ENCODE peak calls at places on chromosomes 4 and X, in six cellular contexts. P is NB4, A is adrenal gland, F is Peyer's patch, R is ovary, S is sigmoid colon. D is an unnamed sample.

GRCh38 chrX:42530027-42530426 is 247.9 kb downstream of the PPP1R2C start:
- DNase-seq in P (no peak), A (no peak), F (no peak), R (no peak), S (no peak), D (no peak)

GRCh38 chr4:93748380-93748779 is 80.2 kb upstream of the ATOH1 start:
- DNase-seq in P (no peak), A (no peak), F (no peak), R (no peak), S (no peak), D (no peak)

GRCh38 chr4:10623241-10623640 is 61.3 kb downstream of the CLNK start:
- DNase-seq in P (no peak), A (no peak), F (no peak), R (no peak), S (no peak), D (no peak)

GRCh38 chr4:14607578-14607977 is 394.7 kb upstream of the CPEB2 start:
- DNase-seq in P (no peak), A (no peak), F (no peak), R (no peak), S (no peak), D (no peak)

GRCh38 chrX:104137496-104137895 is 19.3 kb downstream of the SLC25A53 start:
- DNase-seq in P (peak), A (no peak), F (no peak), R (no peak), S (no peak), D (no peak)

GRCh38 chr4:77355731-77356130 is 198.7 kb downstream of the CCNG2 start:
- DNase-seq in P (no peak), A (no peak), F (no peak), R (no peak), S (no peak), D (no peak)

GRCh38 chr4:186845137-186845842 is 121.6 kb upstream of the FAT1 start:
- DNase-seq in P (peak), A (no peak), F (no peak), R (peak), S (peak), D (no peak)

GRCh38 chr4:132587626-132588025 is 561.5 kb upstream of the PCDH10 start:
- DNase-seq in P (no peak), A (no peak), F (no peak), R (no peak), S (no peak), D (no peak)

GRCh38 chr4:80151981-80152380 is 45.3 kb upstream of the PRDM8 start:
- DNase-seq in P (no peak), A (no peak), F (no peak), R (no peak), S (no peak), D (no peak)

GRCh38 chr4:119729815-119730643 is 101.4 kb upstream of the PDE5A start:
- DNase-seq in P (no peak), A (peak), F (no peak), R (no peak), S (no peak), D (peak)

GRCh38 chr4:67327245-67327860 is 217.9 kb downstream of the CENPC start:
- DNase-seq in P (peak), A (peak), F (peak), R (no peak), S (no peak), D (peak)

GRCh38 chr4:186826866-186827541 is 103.3 kb upstream of the FAT1 start:
- DNase-seq in P (no peak), A (no peak), F (no peak), R (no peak), S (no peak), D (no peak)

GRCh38 chr4:73728091-73728741 is 12.2 kb upstream of the CXCL8 start:
- DNase-seq in P (no peak), A (no peak), F (no peak), R (no peak), S (no peak), D (no peak)

GRCh38 chr4:85556293-85556692 is 81.3 kb downstream of the ARHGAP24 start:
- DNase-seq in P (no peak), A (no peak), F (peak), R (no peak), S (no peak), D (no peak)

GRCh38 chr4:99383381-99383780 is 30.8 kb upstream of the ADH1C start:
- DNase-seq in P (no peak), A (no peak), F (no peak), R (no peak), S (no peak), D (no peak)

GRCh38 chrX:154401045-154401799 is 3.0 kb downstream of the RPL10 start:
- DNase-seq in P (peak), A (no peak), F (no peak), R (no peak), S (no peak), D (no peak)
- TF ChIP-seq POLR2A in P (no peak), A (peak), F (no peak), R (no peak), S (no peak), D (no peak)

DNA sequence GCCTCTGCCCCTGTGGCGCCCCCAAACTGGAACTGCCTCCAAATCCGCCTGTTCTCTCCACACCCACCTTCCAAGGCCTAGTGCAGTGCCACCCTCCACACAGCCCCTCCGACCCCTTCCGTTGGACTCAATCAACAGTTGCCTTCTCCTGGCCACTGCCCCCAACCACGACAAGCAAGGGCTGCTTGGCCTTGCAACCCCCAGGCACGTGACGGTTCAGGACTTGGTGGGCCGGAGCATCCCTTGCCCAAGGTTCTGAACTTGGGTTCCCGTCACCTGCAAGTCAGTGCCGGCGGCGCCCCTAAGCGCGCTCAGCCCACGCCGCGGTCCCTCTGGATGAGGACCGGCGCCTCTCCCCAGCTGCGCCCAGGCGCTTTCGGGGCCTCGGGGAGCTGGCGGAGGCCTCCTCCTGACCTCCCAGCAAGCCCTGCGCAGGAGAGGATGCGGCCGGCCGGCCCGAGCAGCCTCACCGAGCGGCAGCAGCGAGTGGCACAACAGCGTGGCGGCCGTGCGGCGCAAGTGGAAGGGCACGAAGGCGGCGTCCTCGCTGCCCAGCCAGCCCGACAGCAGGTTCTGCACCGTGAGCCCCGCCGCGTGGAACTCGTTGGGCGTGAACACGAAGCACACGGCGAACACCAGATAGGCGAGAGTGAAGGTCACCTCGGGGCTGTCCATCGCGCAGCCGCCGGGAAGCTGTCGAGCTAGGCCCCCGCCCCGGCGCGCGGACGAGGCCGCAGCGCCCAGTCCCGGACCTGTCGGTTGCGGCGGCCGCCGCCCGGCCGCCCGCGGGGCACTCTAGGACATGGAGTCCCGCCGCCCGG is 750 bp downstream of the TMEM129 start:
- DNase-seq in P (peak), A (peak), F (peak), R (peak), S (no peak), D (peak)
- TF ChIP-seq POLR2A in P (peak), A (no peak), F (no peak), R (no peak), S (no peak), D (no peak)

DNA sequence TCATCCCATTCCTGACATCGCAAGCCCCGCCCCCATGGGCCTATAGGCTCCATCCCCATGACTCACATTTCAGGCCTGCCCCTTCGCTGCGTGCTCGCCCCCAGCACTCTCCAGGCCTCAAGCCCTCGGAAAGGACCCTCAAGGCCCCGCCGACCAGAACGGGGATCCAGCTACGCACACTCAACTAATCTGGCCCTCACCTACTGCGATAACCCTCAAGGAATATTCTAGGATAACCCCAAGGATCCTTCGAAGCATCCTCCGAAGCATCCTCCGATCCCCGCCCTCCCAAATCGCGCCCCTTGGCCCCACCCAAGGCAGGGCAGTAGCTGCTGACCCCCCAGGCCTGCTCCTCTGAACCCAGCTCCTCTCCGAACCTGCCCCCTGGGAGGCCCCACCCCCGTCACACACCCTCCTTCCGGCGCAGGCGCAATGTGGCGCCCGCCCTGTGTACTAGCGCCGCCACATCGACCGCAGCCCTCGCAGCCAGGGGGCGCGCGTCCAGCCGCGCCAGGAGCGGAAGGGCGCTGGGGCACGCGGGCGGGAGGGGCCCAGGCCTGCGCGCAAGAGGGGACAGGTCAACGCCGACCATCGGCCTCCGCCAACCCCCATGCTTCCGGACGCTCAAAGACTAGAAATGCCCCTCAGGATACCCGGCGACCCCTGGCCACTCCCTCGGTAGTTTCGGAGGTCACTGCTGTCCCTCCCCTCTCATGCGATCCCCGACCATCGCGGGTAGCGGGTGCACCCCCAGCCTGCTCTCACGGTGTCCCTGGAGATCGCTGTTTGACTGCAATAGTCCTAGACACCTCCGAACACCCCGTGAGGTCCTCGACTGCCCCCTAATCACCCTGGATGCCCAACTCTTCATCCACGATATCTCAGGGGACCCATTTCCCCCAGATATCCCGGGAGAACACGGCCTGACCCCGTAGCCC is 6.4 kb upstream of the MAGIX start:
- DNase-seq in P (peak), A (peak), F (peak), R (peak), S (peak), D (peak)
- TF ChIP-seq POLR2A in P (peak), A (peak), F (peak), R (peak), S (peak), D (no peak)

DNA sequence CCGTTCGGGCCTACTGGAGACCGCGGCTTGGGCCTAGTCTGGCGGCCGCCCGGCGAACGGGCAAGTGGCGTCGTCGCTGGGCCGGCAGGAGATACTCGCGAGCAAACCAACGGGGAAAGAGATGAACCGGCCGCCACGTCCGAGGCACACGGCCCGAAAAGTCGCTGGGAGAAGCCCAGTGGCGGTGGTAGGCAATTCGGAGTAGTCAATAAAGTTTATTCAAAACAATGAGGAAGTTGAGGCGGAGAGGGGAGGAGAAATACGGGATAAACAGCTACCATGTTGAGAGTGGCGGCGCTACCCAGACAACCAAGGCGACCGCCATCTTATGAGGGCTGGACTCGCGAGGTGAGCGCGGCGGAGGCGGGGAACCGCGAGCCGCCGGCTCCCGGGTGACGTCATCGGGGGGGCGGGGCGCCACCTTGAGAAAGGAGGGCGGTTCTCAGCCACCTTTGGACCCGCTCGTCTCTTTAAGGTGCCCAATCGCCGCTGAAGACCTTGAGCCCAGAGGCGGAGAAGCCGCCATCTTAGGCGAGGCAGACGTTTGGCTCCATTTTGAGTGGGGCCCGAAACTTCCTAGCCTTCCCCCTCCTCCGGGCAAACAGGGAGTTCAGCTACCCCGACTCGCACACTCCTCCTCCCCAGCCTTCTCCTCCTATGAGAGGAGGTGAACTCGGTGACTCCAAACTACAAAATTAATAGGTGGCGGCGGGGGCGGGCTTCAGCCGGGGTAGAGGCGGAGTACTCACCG is at the start of gene PHF8:
- DNase-seq in P (peak), A (peak), F (peak), R (peak), S (peak), D (peak)
- TF ChIP-seq POLR2A in P (peak), A (no peak), F (no peak), R (peak), S (peak), D (no peak)

GRCh38 chrX:101931494-101932248 is at the start of gene ZMAT1:
- DNase-seq in P (peak), A (peak), F (peak), R (peak), S (peak), D (peak)
- TF ChIP-seq POLR2A in P (no peak), A (peak), F (peak), R (peak), S (peak), D (no peak)

GRCh38 chrX:130108647-130109428 is 1.5 kb downstream of the ELF4 start:
- DNase-seq in P (peak), A (no peak), F (peak), R (no peak), S (no peak), D (no peak)

GRCh38 chrX:130111935-130112221 is 1.6 kb upstream of the ELF4 start:
- DNase-seq in P (peak), A (no peak), F (no peak), R (no peak), S (no peak), D (no peak)

GRCh38 chrX:130109429-130110378 is 593 bp downstream of the ELF4 start:
- DNase-seq in P (peak), A (no peak), F (no peak), R (peak), S (peak), D (no peak)

GRCh38 chrX:130111220-130111934 is 1.1 kb upstream of the ELF4 start:
- DNase-seq in P (peak), A (no peak), F (no peak), R (peak), S (no peak), D (no peak)

GRCh38 chrX:130110379-130111219 is at the start of gene ELF4:
- DNase-seq in P (peak), A (no peak), F (peak), R (peak), S (peak), D (peak)
- TF ChIP-seq POLR2A in P (no peak), A (no peak), F (peak), R (no peak), S (no peak), D (no peak)

GRCh38 chr4:174537634-174538033 is 15.3 kb upstream of the HPGD start:
- DNase-seq in P (no peak), A (no peak), F (no peak), R (no peak), S (no peak), D (no peak)
- TF ChIP-seq POLR2A in P (no peak), A (no peak), F (no peak), R (no peak), S (no peak), D (no peak)

DNA sequence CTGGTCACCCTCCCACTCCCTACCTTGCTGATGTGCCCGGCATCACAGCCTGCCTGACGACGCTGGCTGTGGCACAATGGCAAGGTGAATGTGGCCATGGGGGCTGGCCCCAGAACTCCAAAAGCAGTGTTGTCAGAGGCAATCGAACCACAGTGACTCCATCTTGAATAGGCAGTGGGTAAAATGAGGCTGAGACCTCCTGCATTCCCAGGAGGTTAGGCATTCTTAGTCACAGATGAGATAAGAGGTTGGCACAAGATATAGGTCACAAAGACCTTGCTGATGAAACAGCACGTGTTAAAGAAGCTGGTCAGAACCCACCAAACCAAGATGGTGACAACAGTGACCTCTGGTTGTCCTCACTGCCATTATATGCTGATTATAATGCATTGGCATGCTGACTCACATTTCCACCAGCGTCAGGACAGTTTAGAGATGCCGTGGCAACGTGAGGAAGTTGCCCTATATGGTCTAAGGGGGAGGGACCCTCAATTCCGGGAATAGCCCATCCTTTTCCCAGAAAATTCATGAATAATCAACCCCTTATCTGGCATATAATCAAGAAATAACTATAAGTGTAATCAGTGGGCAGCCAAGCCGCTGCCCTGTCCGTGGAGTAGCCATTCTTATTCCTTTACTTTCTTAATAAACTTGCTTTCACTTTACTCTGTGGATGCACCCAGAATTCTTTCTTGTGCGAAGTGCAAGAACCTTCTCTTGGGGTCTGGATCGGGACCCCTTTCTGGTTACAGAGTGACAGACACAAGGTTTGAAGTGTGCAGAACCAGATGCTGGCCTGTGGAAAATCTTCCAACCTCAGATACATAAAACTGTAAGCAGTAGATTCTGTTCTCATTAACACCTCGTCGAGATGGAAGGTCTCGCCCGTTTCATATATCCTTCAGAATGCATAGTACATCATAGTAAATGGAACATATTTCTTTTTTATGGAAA is 26.8 kb upstream of the CLDN24 start:
- DNase-seq in P (peak), A (no peak), F (no peak), R (no peak), S (no peak), D (no peak)
- TF ChIP-seq POLR2A in P (no peak), A (no peak), F (no peak), R (no peak), S (no peak), D (no peak)

DNA sequence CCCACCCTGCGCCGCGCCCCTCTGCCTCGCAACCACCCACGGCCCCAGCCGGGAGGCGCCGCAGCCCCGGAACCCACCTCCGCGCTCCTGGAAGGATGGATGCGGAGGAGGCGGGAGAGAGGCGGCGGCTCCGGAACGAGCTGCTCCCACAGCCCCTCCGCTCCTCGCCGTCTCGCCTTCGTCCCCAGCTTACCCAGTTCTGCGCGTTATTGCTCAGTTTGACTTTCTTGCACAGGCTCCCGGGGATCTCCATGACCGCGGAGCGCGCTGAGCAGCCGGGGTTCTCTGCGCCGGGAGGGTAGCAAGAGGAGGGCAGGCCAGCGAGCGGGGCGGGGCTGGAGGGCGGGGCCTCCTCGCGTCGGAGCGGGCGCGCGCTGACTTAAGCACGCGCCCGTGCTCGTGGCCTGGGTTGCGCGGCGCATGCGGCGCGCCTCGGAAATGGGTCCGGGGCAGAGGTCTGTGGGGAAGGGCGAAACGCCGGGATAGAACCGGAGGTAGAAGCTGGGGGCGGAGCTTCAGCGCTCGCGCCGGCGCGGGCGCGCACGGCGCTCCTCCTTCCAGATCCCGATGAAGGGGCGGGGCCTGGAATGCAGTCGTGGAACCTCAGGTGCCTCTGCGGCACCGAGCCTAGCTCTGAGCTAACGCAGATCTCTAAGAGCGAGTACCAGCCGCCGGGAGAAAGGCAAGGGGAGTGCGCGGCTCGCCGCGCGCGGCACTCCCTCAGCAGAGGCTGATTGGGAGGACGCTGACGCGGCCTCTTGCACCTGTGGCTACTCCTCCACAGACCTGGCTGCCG is at the start of gene PAPSS1:
- DNase-seq in P (peak), A (peak), F (peak), R (peak), S (peak), D (peak)
- TF ChIP-seq POLR2A in P (peak), A (peak), F (peak), R (peak), S (peak), D (no peak)

D was measured in stomach.